ENCODE peak calls at places on chromosomes 5 and 9, in eight cellular contexts. J is stimulated activated naive CD4-positive, alpha-beta T cell; Q is cardiac septum; X is heart left ventricle; N is bronchial epithelial cell; M is activated CD8-positive, alpha-beta memory T cell treated with anti-CD3 and anti-CD28 coated beads, Interleukin-2, amount 50 U/mL, for 48 hours; W is NCI-H2081; T is SW480. K is an unnamed sample.

GRCh38 chr5:39440964-39441363 is 16.2 kb upstream of the DAB2 start:
- DNase-seq in T (no peak), M (no peak), X (no peak), W (no peak), J (no peak), N (no peak), Q (no peak), K (no peak)

GRCh38 chr9:111572945-111573604 is 26.4 kb downstream of the PTGR1 start:
- DNase-seq in J (no peak), N (no peak), M (no peak), T (no peak), W (peak; percentile 59), X (peak; percentile 50), Q (no peak), K (peak; percentile 14)

GRCh38 chr5:134174841-134175839 is 1.6 kb downstream of the SKP1 start:
- DNase-seq in Q (no peak), T (peak; percentile 68), M (no peak), J (no peak), X (no peak), N (peak; percentile 55), W (peak; percentile 14), K (no peak)

GRCh38 chr5:59275537-59276276 is 617.8 kb downstream of the PDE4D start:
- DNase-seq in Q (no peak), X (peak; percentile 57), J (no peak), M (no peak), N (peak; percentile 80), W (no peak), T (no peak), K (peak; percentile 61)

GRCh38 chr5:96703384-96703910 is 41.3 kb downstream of the CAST start:
- DNase-seq in Q (no peak), W (no peak), T (no peak), N (peak; percentile 88), M (no peak), X (no peak), J (no peak), K (peak; percentile 66)

GRCh38 chr5:32419791-32420190 is 24.7 kb downstream of the ZFR start:
- DNase-seq in X (no peak), Q (no peak), M (no peak), J (no peak), T (no peak), W (no peak), N (no peak), K (peak; percentile 13)

GRCh38 chr5:39767906-39768305 is 343.1 kb upstream of the DAB2 start:
- DNase-seq in Q (no peak), X (no peak), M (no peak), W (no peak), T (no peak), N (no peak), J (no peak), K (no peak)

GRCh38 chr5:164181604-164182003 is 676.2 kb downstream of the MAT2B start:
- DNase-seq in T (no peak), N (no peak), M (no peak), J (no peak), Q (no peak), X (no peak), W (no peak), K (no peak)

GRCh38 chr9:112905084-112905483 is 14.4 kb upstream of the SLC46A2 start:
- DNase-seq in Q (no peak), J (no peak), X (no peak), T (no peak), W (no peak), N (no peak), M (no peak), K (no peak)

GRCh38 chr5:157100140-157100679 is 8.6 kb downstream of the HAVCR2 start:
- DNase-seq in W (no peak), T (no peak), X (no peak), M (peak; percentile 62), Q (no peak), J (no peak), N (no peak), K (no peak)

GRCh38 chr9:2367970-2368369 is 253.6 kb upstream of the VLDLR start:
- DNase-seq in N (no peak), Q (no peak), X (no peak), J (no peak), W (no peak), T (no peak), M (no peak), K (no peak)

GRCh38 chr9:109117856-109118801 is 1.6 kb downstream of the TMEM245 start:
- DNase-seq in X (no peak), M (peak; percentile 57), Q (no peak), N (peak; percentile 87), T (peak; percentile 74), W (peak; percentile 37), J (no peak), K (no peak)

GRCh38 chr9:131791532-131792254 is 51.8 kb upstream of the RAPGEF1 start:
- DNase-seq in N (no peak), J (no peak), X (no peak), W (peak; percentile 11), T (no peak), M (no peak), Q (no peak), K (no peak)

GRCh38 chr5:27311544-27311943 is 273.2 kb upstream of the CDH9 start:
- DNase-seq in W (no peak), N (peak; percentile 71), J (no peak), M (no peak), T (no peak), X (no peak), Q (no peak), K (no peak)

GRCh38 chr5:110880413-110880812 is 141.6 kb downstream of the SLC25A46 start:
- DNase-seq in W (no peak), M (no peak), N (peak; percentile 94), Q (no peak), X (no peak), J (no peak), T (no peak), K (no peak)

GRCh38 chr9:113895526-113895925 is 19.4 kb downstream of the ZNF618 start:
- DNase-seq in X (no peak), W (peak; percentile 15), Q (no peak), M (no peak), J (no peak), T (no peak), N (no peak), K (no peak)

GRCh38 chr9:100911273-100911672 is 117.3 kb upstream of the PLPPR1 start:
- DNase-seq in X (no peak), T (no peak), M (no peak), J (no peak), W (peak; percentile 44), N (no peak), Q (no peak), K (no peak)

GRCh38 chr5:164504141-164504772 is 998.8 kb downstream of the MAT2B start:
- DNase-seq in J (no peak), W (peak; percentile 62), M (no peak), Q (no peak), N (peak; percentile 41), T (peak; percentile 59), X (no peak), K (peak; percentile 70)

GRCh38 chr9:123696476-123696875 is 233.4 kb downstream of the DENND1A start:
- DNase-seq in N (no peak), M (no peak), X (no peak), J (no peak), Q (no peak), W (no peak), T (no peak), K (no peak)

GRCh38 chr5:171264842-171265241 is 44.2 kb upstream of the TLX3 start:
- DNase-seq in X (no peak), J (no peak), W (no peak), M (no peak), N (no peak), Q (no peak), T (no peak), K (no peak)